ENCODE peak calls at places on chromosomes 6 and 20, in eight cellular contexts. I is A172, Z is HuH-7, R is T-helper 1 cell, B is ELR, N is activated T-cell treated with anti-CD3 and anti-CD28 coated beads for 1 hour, K is AG04450, C is T-helper 17 cell. E is an unnamed sample.

GRCh38 chr20:45358282-45359068 is 4.5 kb upstream of the SYS1 start:
- DNase-seq in I (peak), Z (no peak), R (no peak), B (peak), N (no peak), K (no peak), C (no peak), E (peak)

GRCh38 chr20:40991181-40991889 is 37.3 kb upstream of the TOP1 start:
- DNase-seq in I (no peak), Z (no peak), R (no peak), B (peak), N (no peak), K (no peak), C (no peak), E (no peak)

GRCh38 chr20:8326196-8326595 is 194.1 kb downstream of the PLCB1 start:
- DNase-seq in I (no peak), Z (no peak), R (no peak), B (no peak), N (no peak), K (no peak), C (no peak), E (no peak)

GRCh38 chr6:56794421-56794820 is 151.7 kb upstream of the DST start:
- DNase-seq in I (no peak), Z (no peak), R (no peak), B (no peak), N (no peak), K (no peak), C (no peak), E (no peak)

GRCh38 chr6:105765239-105765638 is 320.9 kb upstream of the PRDM1 start:
- DNase-seq in I (no peak), Z (no peak), R (no peak), B (no peak), N (no peak), K (no peak), C (no peak), E (no peak)

GRCh38 chr6:31114970-31115849 is 610 bp downstream of the PSORS1C1 start:
- DNase-seq in I (peak), Z (no peak), R (no peak), B (peak), N (no peak), K (no peak), C (no peak), E (peak)

GRCh38 chr6:128513878-128514277 is 6.5 kb downstream of the PTPRK start:
- DNase-seq in I (no peak), Z (no peak), R (no peak), B (no peak), N (no peak), K (no peak), C (no peak), E (no peak)

GRCh38 chr20:35232575-35232974 is 6.1 kb downstream of the MMP24 start:
- DNase-seq in I (peak), Z (no peak), R (no peak), B (peak), N (no peak), K (peak), C (no peak), E (peak)

GRCh38 chr6:154614101-154614500 is 103.6 kb upstream of the CNKSR3 start:
- DNase-seq in I (no peak), Z (no peak), R (no peak), B (peak), N (no peak), K (no peak), C (no peak), E (peak)

GRCh38 chr6:151027295-151027747 is 161.8 kb downstream of the MTHFD1L start:
- DNase-seq in I (no peak), Z (no peak), R (no peak), B (no peak), N (no peak), K (no peak), C (no peak), E (no peak)

GRCh38 chr20:44176833-44177533 is 10.0 kb downstream of the JPH2 start:
- DNase-seq in I (no peak), Z (no peak), R (no peak), B (no peak), N (no peak), K (no peak), C (no peak), E (peak)